ENCODE peak calls at places on chromosomes 5 and 9, in eight cellular contexts. P is AG04450, N is aorta, S is right lobe of liver, M is A549, U is pancreas, I is right cardiac atrium, Y is left ventricle myocardium inferior. F is an unnamed sample.

GRCh38 chr5:168198359-168198758 is 93.1 kb upstream of the WWC1 start:
- DNase-seq in U (no peak), N (no peak), S (no peak), I (no peak), M (no peak), Y (no peak), P (no peak), F (no peak)

GRCh38 chr9:114434878-114435311 is 47.1 kb upstream of the AKNA start:
- DNase-seq in Y (no peak), P (no peak), N (no peak), M (peak; percentile 63), I (no peak), U (no peak), S (no peak), F (no peak)

GRCh38 chr9:77018058-77019009 is 1.1 kb upstream of the FOXB2 start:
- DNase-seq in M (no peak), Y (no peak), S (no peak), N (no peak), P (no peak), U (no peak), I (no peak), F (no peak)

GRCh38 chr5:170273968-170274710 is 23.4 kb downstream of the LCP2 start:
- DNase-seq in N (no peak), S (no peak), U (no peak), I (no peak), Y (no peak), P (no peak), M (peak; percentile 27), F (no peak)

GRCh38 chr9:34694811-34695210 is 3.7 kb upstream of the CCL19 start:
- DNase-seq in Y (no peak), M (no peak), N (no peak), I (no peak), S (no peak), P (no peak), U (no peak), F (no peak)

GRCh38 chr5:58412081-58412480 is 47.8 kb downstream of the PLK2 start:
- DNase-seq in N (no peak), I (no peak), P (no peak), U (no peak), M (no peak), Y (no peak), S (no peak), F (no peak)

GRCh38 chr9:9305600-9305999 is 1307.2 kb downstream of the PTPRD start:
- DNase-seq in N (no peak), P (no peak), M (no peak), U (no peak), S (no peak), Y (no peak), I (no peak), F (no peak)

GRCh38 chr5:170971-171800 is 20.1 kb upstream of the LRRC14B start:
- DNase-seq in N (no peak), U (no peak), M (no peak), P (no peak), Y (no peak), I (no peak), S (no peak), F (no peak)

GRCh38 chr9:91530829-91531228 is 107.2 kb upstream of the NFIL3 start:
- DNase-seq in S (no peak), I (no peak), M (no peak), N (no peak), P (no peak), Y (no peak), U (no peak), F (no peak)

GRCh38 chr5:473344-474192 is 30.6 kb downstream of the EXOC3 start:
- DNase-seq in P (no peak), I (peak; percentile 75), U (peak; percentile 26), N (peak; percentile 63), S (peak; percentile 59), Y (peak; percentile 41), M (peak; percentile 35), F (no peak)

GRCh38 chr9:113775714-113776113 is 100.4 kb upstream of the ZNF618 start:
- DNase-seq in S (no peak), P (no peak), I (no peak), M (no peak), Y (no peak), N (no peak), U (no peak), F (no peak)

GRCh38 chr5:99331061-99331460 is 402.3 kb upstream of the CHD1 start:
- DNase-seq in Y (no peak), S (no peak), M (no peak), P (no peak), U (no peak), I (no peak), N (no peak), F (no peak)

GRCh38 chr9:91948423-91949292 is 1.4 kb downstream of the ROR2 start:
- DNase-seq in Y (peak; percentile 25), M (peak; percentile 67), S (peak; percentile 33), I (peak; percentile 80), P (no peak), N (peak; percentile 61), U (peak; percentile 33), F (no peak)

GRCh38 chr5:7650755-7651154 is 200.2 kb downstream of the CFAP90 start:
- DNase-seq in I (no peak), Y (no peak), S (no peak), U (no peak), M (no peak), N (no peak), P (no peak), F (no peak)

GRCh38 chr9:116084497-116084896 is 69.1 kb upstream of the PAPPA start:
- DNase-seq in M (no peak), P (no peak), U (no peak), Y (no peak), I (no peak), N (no peak), S (no peak), F (no peak)

GRCh38 chr9:116087246-116087645 is 66.3 kb upstream of the PAPPA start:
- DNase-seq in Y (peak; percentile 33), S (peak; percentile 29), U (no peak), M (peak; percentile 8), I (peak; percentile 69), N (peak; percentile 56), P (peak; percentile 42), F (peak; percentile 77)

GRCh38 chr9:116090030-116090770 is 63.4 kb upstream of the PAPPA start:
- DNase-seq in S (no peak), P (no peak), I (no peak), M (no peak), N (no peak), Y (no peak), U (no peak), F (no peak)

GRCh38 chr9:116088396-116088795 is 65.2 kb upstream of the PAPPA start:
- DNase-seq in S (no peak), N (no peak), M (no peak), P (no peak), I (no peak), U (no peak), Y (no peak), F (no peak)

DNA sequence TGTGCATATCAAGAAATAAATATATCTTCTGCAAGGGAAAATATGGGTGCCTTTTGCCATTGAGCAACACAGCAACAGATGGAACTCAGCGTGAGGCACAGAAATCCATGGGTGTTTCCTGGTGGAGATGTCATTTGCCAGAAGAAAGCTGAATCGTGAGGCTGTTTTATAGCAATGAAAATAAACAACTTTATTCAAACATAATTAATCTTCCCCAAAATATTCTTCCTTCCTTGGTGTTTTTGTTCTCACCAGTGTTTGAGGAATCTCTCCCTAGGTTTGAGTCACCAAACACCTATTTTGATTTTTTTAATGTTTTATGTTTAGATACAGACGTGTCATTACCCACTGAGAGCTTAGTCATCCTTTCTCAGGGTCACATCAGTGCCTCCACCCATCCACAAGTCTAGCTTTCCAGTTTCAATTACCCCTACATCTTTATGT is 65.8 kb upstream of the PAPPA start:
- DNase-seq in M (peak; percentile 47), Y (no peak), U (no peak), I (no peak), N (no peak), P (peak; percentile 48), S (no peak), F (peak; percentile 65)
- H3K27ac ChIP-seq in M (peak overlapping the region; percentile 77), Y (peak overlapping the region; percentile 77), U (no peak overlapping the region), I (no peak overlapping the region), N (no peak overlapping the region), P (peak overlapping the region; percentile 43), S (no peak overlapping the region), F (peak overlapping the region; percentile 36)

DNA sequence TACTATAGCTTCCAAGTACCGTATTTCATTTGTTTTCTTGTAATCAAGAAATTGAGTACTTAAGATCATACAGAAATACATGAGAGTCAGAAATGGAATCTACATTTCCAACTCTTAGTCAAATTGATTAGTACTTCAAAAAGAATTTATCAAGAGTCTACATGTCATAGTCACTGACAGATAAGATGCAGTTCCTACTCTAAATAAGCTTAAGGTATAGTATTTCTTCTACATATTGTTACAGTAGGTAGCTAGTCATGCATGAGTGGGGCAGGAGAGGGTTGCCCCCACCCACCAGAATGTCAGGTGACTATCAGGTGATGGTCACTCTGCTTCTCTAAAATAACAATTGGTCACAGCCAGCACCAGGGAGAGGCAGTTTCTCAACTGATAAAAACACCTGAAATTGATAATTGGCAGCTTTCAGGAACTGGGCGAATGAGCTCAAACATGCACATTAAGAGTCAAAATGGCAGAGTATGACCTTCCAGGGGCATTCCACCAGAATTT is 2.9 kb downstream of the BAAT start:
- DNase-seq in N (no peak), Y (no peak), M (no peak), S (no peak), I (no peak), P (no peak), U (no peak), F (no peak)
- H3K27ac ChIP-seq in N (no peak overlapping the region), Y (no peak overlapping the region), M (peak overlapping the region; percentile 70), S (peak overlapping the region; percentile 91), I (no peak overlapping the region), P (no peak overlapping the region), U (peak overlapping the region; percentile 27), F (peak overlapping the region; percentile 10)

GRCh38 chr9:93468763-93469456 is 15.5 kb upstream of the FAM120AOS start:
- DNase-seq in S (no peak), M (peak; percentile 10), U (no peak), P (no peak), I (peak; percentile 60), Y (no peak), N (no peak), F (no peak)

GRCh38 chr9:93473411-93473810 is 20.0 kb upstream of the FAM120AOS start:
- DNase-seq in P (no peak), I (no peak), Y (no peak), N (no peak), U (no peak), S (no peak), M (no peak), F (no peak)

GRCh38 chr9:93467462-93467861 is 14.1 kb upstream of the FAM120AOS start:
- DNase-seq in N (no peak), S (no peak), U (no peak), M (no peak), I (no peak), Y (no peak), P (no peak), F (no peak)

GRCh38 chr9:93471135-93471534 is 17.8 kb upstream of the FAM120AOS start:
- DNase-seq in I (no peak), S (no peak), N (no peak), Y (no peak), U (no peak), M (no peak), P (no peak), F (no peak)

GRCh38 chr9:93470391-93470790 is 17.0 kb upstream of the FAM120AOS start:
- DNase-seq in Y (no peak), P (no peak), U (no peak), S (no peak), M (no peak), N (no peak), I (no peak), F (no peak)
- H3K27ac ChIP-seq in Y (no peak overlapping the region), P (no peak overlapping the region), U (no peak overlapping the region), S (no peak overlapping the region), M (no peak overlapping the region), N (no peak overlapping the region), I (no peak overlapping the region), F (no peak overlapping the region)

GRCh38 chr5:138354926-138355378 is 2.5 kb downstream of the KDM3B start:
- DNase-seq in M (peak; percentile 76), Y (no peak), S (no peak), P (no peak), U (no peak), N (no peak), I (no peak), F (peak; percentile 72)
- H3K27ac ChIP-seq in M (no peak overlapping the region), Y (peak overlapping the region; percentile 99), S (no peak overlapping the region), P (no peak overlapping the region), U (peak overlapping the region; percentile 97), N (no peak overlapping the region), I (no peak overlapping the region), F (no peak overlapping the region)